ENCODE peak calls at places on chromosomes 5 and 9, in nine cellular contexts. L, S, P, O, M, Z, T, V and U are unnamed samples.

GRCh38 chr9:122777935-122778671 is 10.6 kb upstream of the OR5C1 start:
- DNase-seq in M (no peak), S (peak; percentile 45), V (no peak), O (no peak), T (no peak), P (peak; percentile 25), L (no peak), Z (peak; percentile 48), U (peak; percentile 63)

GRCh38 chr5:172904643-172905345 is 54.4 kb upstream of the RPL26L1 start:
- DNase-seq in O (peak; percentile 87), L (peak; percentile 77), P (peak; percentile 82), T (peak; percentile 77), M (peak; percentile 94), V (peak; percentile 98), Z (peak; percentile 78), S (no peak), U (peak; percentile 88)

GRCh38 chr9:21070887-21071286 is 6.9 kb downstream of the IFNB1 start:
- DNase-seq in O (no peak), S (no peak), P (no peak), Z (no peak), L (no peak), V (no peak), T (no peak), M (no peak), U (no peak)

GRCh38 chr5:147432323-147432722 is 77.5 kb downstream of the DPYSL3 start:
- DNase-seq in V (no peak), O (no peak), L (no peak), S (no peak), Z (no peak), P (no peak), T (no peak), M (no peak), U (peak; percentile 63)

GRCh38 chr5:60700347-60700815 is 415 bp upstream of the DEPDC1B start:
- DNase-seq in M (no peak), L (no peak), P (no peak), V (peak; percentile 49), T (no peak), Z (no peak), O (no peak), S (no peak), U (no peak)

GRCh38 chr5:176381423-176381822 is 7.0 kb downstream of the NOP16 start:
- DNase-seq in T (no peak), Z (no peak), V (no peak), O (no peak), M (no peak), S (no peak), L (no peak), P (no peak), U (no peak)

GRCh38 chr5:137220523-137220927 is 278.6 kb downstream of the SPOCK1 start:
- DNase-seq in S (peak; percentile 55), M (no peak), L (no peak), Z (peak; percentile 87), T (no peak), P (peak; percentile 78), O (peak; percentile 38), V (peak; percentile 36), U (peak; percentile 80)

GRCh38 chr5:147690595-147690994 is 91.9 kb downstream of the JAKMIP2 start:
- DNase-seq in Z (peak; percentile 13), V (peak; percentile 25), S (no peak), M (no peak), P (no peak), T (no peak), O (no peak), L (no peak), U (no peak)

GRCh38 chr5:133400120-133400519 is 212.2 kb downstream of the FSTL4 start:
- DNase-seq in M (no peak), Z (no peak), S (no peak), V (no peak), T (no peak), P (no peak), L (no peak), O (no peak), U (no peak)

GRCh38 chr5:63233906-63234305 is 655.3 kb downstream of the LRRC70 start:
- DNase-seq in L (no peak), Z (no peak), S (no peak), T (no peak), M (no peak), P (no peak), V (no peak), O (no peak), U (peak; percentile 34)

GRCh38 chr9:21234153-21234687 is 5.6 kb downstream of the IFNA14 start:
- DNase-seq in M (no peak), Z (no peak), P (no peak), O (no peak), S (no peak), L (no peak), V (no peak), T (no peak), U (no peak)

GRCh38 chr5:90037646-90038045 is 371.9 kb downstream of the CETN3 start:
- DNase-seq in P (no peak), O (no peak), M (no peak), L (no peak), Z (no peak), S (peak; percentile 97), V (no peak), T (no peak), U (peak; percentile 51)

GRCh38 chr9:97386733-97387503 is 25.0 kb upstream of the TDRD7 start:
- DNase-seq in M (peak; percentile 84), O (no peak), P (peak; percentile 36), L (peak; percentile 65), T (peak; percentile 52), V (peak; percentile 74), S (peak; percentile 51), Z (peak; percentile 47), U (peak; percentile 65)

GRCh38 chr5:141508808-141509611 is 20.1 kb downstream of the PCDHGC5 start:
- DNase-seq in S (peak; percentile 88), T (peak; percentile 63), V (no peak), O (peak; percentile 93), M (peak; percentile 88), L (peak; percentile 60), Z (no peak), P (peak; percentile 66), U (peak; percentile 97)

GRCh38 chr9:87557996-87558395 is 60.3 kb downstream of the DAPK1 start:
- DNase-seq in L (no peak), M (no peak), O (no peak), Z (no peak), V (no peak), T (peak; percentile 32), S (no peak), P (peak; percentile 78), U (peak; percentile 44)

GRCh38 chr9:129579294-129579693 is 41.6 kb downstream of the C9orf50 start:
- DNase-seq in Z (no peak), T (no peak), S (no peak), O (no peak), L (no peak), P (no peak), M (no peak), V (no peak), U (no peak)

GRCh38 chr9:129583308-129584038 is 37.4 kb downstream of the C9orf50 start:
- DNase-seq in L (no peak), P (no peak), Z (no peak), O (no peak), V (no peak), T (no peak), M (no peak), S (no peak), U (no peak)

GRCh38 chr9:129582865-129583264 is 38.0 kb downstream of the C9orf50 start:
- DNase-seq in L (no peak), Z (no peak), V (no peak), P (no peak), M (no peak), T (no peak), O (no peak), S (no peak), U (no peak)

GRCh38 chr9:129581505-129581904 is 39.4 kb downstream of the C9orf50 start:
- DNase-seq in L (no peak), V (no peak), S (no peak), M (no peak), T (no peak), P (no peak), O (no peak), Z (no peak), U (no peak)

DNA sequence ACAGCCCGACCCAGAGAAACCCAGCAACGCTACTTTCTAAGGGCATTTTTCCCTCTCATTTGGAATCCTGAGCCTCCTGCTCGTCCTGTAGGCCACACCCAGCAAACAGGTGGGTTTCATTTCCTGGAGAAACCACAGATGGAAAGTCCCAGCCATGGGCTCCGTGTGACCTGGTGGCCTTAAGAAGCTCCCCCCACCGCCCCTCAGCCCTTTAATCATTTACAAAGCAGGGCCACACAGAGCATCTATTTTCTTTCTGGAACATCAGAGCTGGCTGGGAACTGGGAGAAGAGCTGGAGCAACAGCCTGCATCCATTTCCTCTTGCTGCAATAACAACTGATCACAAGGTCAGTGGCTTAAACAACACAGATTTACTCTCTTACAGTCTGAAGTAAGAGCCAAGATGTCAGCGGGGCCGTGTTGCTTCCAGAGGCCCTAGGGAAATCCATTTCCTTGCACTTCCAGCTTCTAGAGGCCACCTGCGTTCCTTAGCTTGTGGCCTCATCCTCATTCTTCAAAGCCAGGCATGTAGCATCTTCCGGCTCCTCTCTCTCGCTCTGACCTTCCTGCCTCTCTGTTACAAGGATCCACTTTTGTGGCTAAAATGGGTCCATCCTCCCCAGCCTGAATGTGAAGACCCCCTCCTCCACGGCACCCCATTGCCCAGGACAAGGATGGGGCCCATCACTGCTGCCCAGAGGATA is 40.5 kb downstream of the C9orf50 start:
- DNase-seq in T (no peak), O (no peak), L (no peak), M (no peak), Z (no peak), S (no peak), V (no peak), P (no peak), U (no peak)
- H3K4me3 ChIP-seq in T (no peak overlapping the region), O (no peak overlapping the region), L (no peak overlapping the region), M (no peak overlapping the region), Z (no peak overlapping the region), S (no peak overlapping the region), V (no peak overlapping the region), P (no peak overlapping the region), U (no peak overlapping the region)

DNA sequence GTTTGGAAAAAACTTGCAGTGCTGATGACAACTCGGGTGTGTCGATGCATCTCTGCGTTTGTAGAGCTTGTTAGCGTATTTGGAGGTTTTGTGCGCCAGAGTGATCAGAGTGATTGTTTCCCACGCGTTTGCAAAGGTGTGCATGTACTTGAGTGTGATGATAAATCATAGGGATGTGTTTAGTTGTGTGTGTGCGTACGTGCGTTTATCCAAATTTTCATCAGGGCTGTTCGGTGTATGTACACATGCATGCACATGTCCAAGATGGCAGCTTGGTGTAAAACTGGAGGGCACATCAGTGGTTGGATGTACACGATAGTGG is 248 bp upstream of the C1QTNF2 start:
- DNase-seq in P (no peak), M (no peak), V (no peak), S (no peak), L (no peak), T (no peak), Z (no peak), O (no peak), U (no peak)
- H3K4me3 ChIP-seq in P (peak overlapping the region; percentile 47), M (peak overlapping the region; percentile 34), V (no peak overlapping the region), S (peak overlapping the region; percentile 52), L (peak overlapping the region; percentile 85), T (peak overlapping the region; percentile 72), Z (peak overlapping the region; percentile 47), O (peak overlapping the region; percentile 92), U (peak overlapping the region; percentile 59)

GRCh38 chr5:124747770-124748686 is 1.6 kb upstream of the ZNF608 start:
- DNase-seq in Z (peak; percentile 4), T (no peak), M (no peak), O (no peak), P (peak; percentile 58), V (no peak), L (no peak), S (no peak), U (peak; percentile 40)
- H3K4me3 ChIP-seq in Z (peak overlapping the region; percentile 46), T (peak overlapping the region; percentile 79), M (peak overlapping the region; percentile 91), O (peak overlapping the region; percentile 86), P (peak overlapping the region; percentile 41), V (peak overlapping the region; percentile 36), L (peak overlapping the region; percentile 81), S (peak overlapping the region; percentile 84), U (peak overlapping the region; percentile 72)

GRCh38 chr5:159410480-159410879 is 80.2 kb upstream of the IL12B start:
- DNase-seq in V (no peak), L (no peak), M (no peak), S (no peak), Z (no peak), P (peak; percentile 34), T (no peak), O (no peak), U (no peak)
- H3K4me3 ChIP-seq in V (no peak overlapping the region), L (no peak overlapping the region), M (no peak overlapping the region), S (no peak overlapping the region), Z (no peak overlapping the region), P (no peak overlapping the region), T (no peak overlapping the region), O (no peak overlapping the region), U (no peak overlapping the region)